ENCODE peak calls at places on chromosome 6, in eight cellular contexts. One of them, this sample, is unnamed.

GRCh38 chr6:41515995-41516394 is 30.2 kb upstream of the FOXP4 start:
- DNase-seq in nephron progenitor cell: no peak
- DNase-seq in NCI-H1105 treated with DMSO at 0.1 percent for 48 hours: no peak
- DNase-seq in stimulated activated CD4-positive, alpha-beta T cell treated with anti-CD3 and anti-CD28 coated beads, Interleukin-4, amount 100 ng/mL, for 4 hours: no peak
- DNase-seq in NCI-H345: no peak
- DNase-seq in neuronal stem cell: no peak
- DNase-seq in activated CD4-positive, alpha-beta memory T cell treated with anti-CD3 and anti-CD28 coated beads for 36 hours: no peak
- DNase-seq in IMR-90: no peak
- DNase-seq in this sample: no peak

GRCh38 chr6:56913276-56914138 is 41.4 kb upstream of the BEND6 start:
- DNase-seq in nephron progenitor cell: no peak
- DNase-seq in NCI-H1105 treated with DMSO at 0.1 percent for 48 hours: no peak
- DNase-seq in stimulated activated CD4-positive, alpha-beta T cell treated with anti-CD3 and anti-CD28 coated beads, Interleukin-4, amount 100 ng/mL, for 4 hours: no peak
- DNase-seq in NCI-H345: no peak
- DNase-seq in neuronal stem cell: no peak
- DNase-seq in activated CD4-positive, alpha-beta memory T cell treated with anti-CD3 and anti-CD28 coated beads for 36 hours: no peak
- DNase-seq in IMR-90: peak
- DNase-seq in this sample: no peak

GRCh38 chr6:39829331-39829730 is 37.2 kb downstream of the DAAM2 start:
- DNase-seq in nephron progenitor cell: no peak
- DNase-seq in NCI-H1105 treated with DMSO at 0.1 percent for 48 hours: no peak
- DNase-seq in stimulated activated CD4-positive, alpha-beta T cell treated with anti-CD3 and anti-CD28 coated beads, Interleukin-4, amount 100 ng/mL, for 4 hours: no peak
- DNase-seq in NCI-H345: no peak
- DNase-seq in neuronal stem cell: no peak
- DNase-seq in activated CD4-positive, alpha-beta memory T cell treated with anti-CD3 and anti-CD28 coated beads for 36 hours: no peak
- DNase-seq in IMR-90: no peak
- DNase-seq in this sample: no peak

GRCh38 chr6:127420558-127420957 is 38.6 kb downstream of the KIAA0408 start:
- DNase-seq in nephron progenitor cell: peak
- DNase-seq in NCI-H1105 treated with DMSO at 0.1 percent for 48 hours: peak
- DNase-seq in stimulated activated CD4-positive, alpha-beta T cell treated with anti-CD3 and anti-CD28 coated beads, Interleukin-4, amount 100 ng/mL, for 4 hours: peak
- DNase-seq in NCI-H345: peak
- DNase-seq in neuronal stem cell: peak
- DNase-seq in activated CD4-positive, alpha-beta memory T cell treated with anti-CD3 and anti-CD28 coated beads for 36 hours: peak
- DNase-seq in IMR-90: peak
- DNase-seq in this sample: peak

GRCh38 chr6:110036408-110037302 is 58.5 kb downstream of the GPR6 start:
- DNase-seq in nephron progenitor cell: no peak
- DNase-seq in NCI-H1105 treated with DMSO at 0.1 percent for 48 hours: no peak
- DNase-seq in stimulated activated CD4-positive, alpha-beta T cell treated with anti-CD3 and anti-CD28 coated beads, Interleukin-4, amount 100 ng/mL, for 4 hours: no peak
- DNase-seq in NCI-H345: no peak
- DNase-seq in neuronal stem cell: no peak
- DNase-seq in activated CD4-positive, alpha-beta memory T cell treated with anti-CD3 and anti-CD28 coated beads for 36 hours: no peak
- DNase-seq in IMR-90: no peak
- DNase-seq in this sample: no peak

GRCh38 chr6:24720131-24720603 is 1.2 kb upstream of the C6orf62 start:
- DNase-seq in nephron progenitor cell: peak
- DNase-seq in NCI-H1105 treated with DMSO at 0.1 percent for 48 hours: peak
- DNase-seq in stimulated activated CD4-positive, alpha-beta T cell treated with anti-CD3 and anti-CD28 coated beads, Interleukin-4, amount 100 ng/mL, for 4 hours: peak
- DNase-seq in NCI-H345: peak
- DNase-seq in neuronal stem cell: peak
- DNase-seq in activated CD4-positive, alpha-beta memory T cell treated with anti-CD3 and anti-CD28 coated beads for 36 hours: peak
- DNase-seq in IMR-90: peak
- DNase-seq in this sample: peak

GRCh38 chr6:136889271-136890193 is 32.6 kb upstream of the SLC35D3 start:
- DNase-seq in nephron progenitor cell: no peak
- DNase-seq in NCI-H1105 treated with DMSO at 0.1 percent for 48 hours: no peak
- DNase-seq in stimulated activated CD4-positive, alpha-beta T cell treated with anti-CD3 and anti-CD28 coated beads, Interleukin-4, amount 100 ng/mL, for 4 hours: no peak
- DNase-seq in NCI-H345: peak
- DNase-seq in neuronal stem cell: no peak
- DNase-seq in activated CD4-positive, alpha-beta memory T cell treated with anti-CD3 and anti-CD28 coated beads for 36 hours: no peak
- DNase-seq in IMR-90: no peak
- DNase-seq in this sample: no peak

GRCh38 chr6:136326038-136326561 is 36.5 kb upstream of the BCLAF1 start:
- DNase-seq in nephron progenitor cell: no peak
- DNase-seq in NCI-H1105 treated with DMSO at 0.1 percent for 48 hours: peak
- DNase-seq in stimulated activated CD4-positive, alpha-beta T cell treated with anti-CD3 and anti-CD28 coated beads, Interleukin-4, amount 100 ng/mL, for 4 hours: no peak
- DNase-seq in NCI-H345: peak
- DNase-seq in neuronal stem cell: no peak
- DNase-seq in activated CD4-positive, alpha-beta memory T cell treated with anti-CD3 and anti-CD28 coated beads for 36 hours: no peak
- DNase-seq in IMR-90: peak
- DNase-seq in this sample: no peak

GRCh38 chr6:128630213-128630612 is 109.8 kb upstream of the PTPRK start:
- DNase-seq in nephron progenitor cell: no peak
- DNase-seq in NCI-H1105 treated with DMSO at 0.1 percent for 48 hours: no peak
- DNase-seq in stimulated activated CD4-positive, alpha-beta T cell treated with anti-CD3 and anti-CD28 coated beads, Interleukin-4, amount 100 ng/mL, for 4 hours: no peak
- DNase-seq in NCI-H345: no peak
- DNase-seq in neuronal stem cell: no peak
- DNase-seq in activated CD4-positive, alpha-beta memory T cell treated with anti-CD3 and anti-CD28 coated beads for 36 hours: no peak
- DNase-seq in IMR-90: no peak
- DNase-seq in this sample: no peak

GRCh38 chr6:44731485-44732095 is 344.1 kb downstream of the CDC5L start:
- DNase-seq in nephron progenitor cell: no peak
- DNase-seq in NCI-H1105 treated with DMSO at 0.1 percent for 48 hours: no peak
- DNase-seq in stimulated activated CD4-positive, alpha-beta T cell treated with anti-CD3 and anti-CD28 coated beads, Interleukin-4, amount 100 ng/mL, for 4 hours: no peak
- DNase-seq in NCI-H345: no peak
- DNase-seq in neuronal stem cell: no peak
- DNase-seq in activated CD4-positive, alpha-beta memory T cell treated with anti-CD3 and anti-CD28 coated beads for 36 hours: no peak
- DNase-seq in IMR-90: no peak
- DNase-seq in this sample: no peak

GRCh38 chr6:78854501-78854900 is 12.8 kb upstream of the IRAK1BP1 start:
- DNase-seq in nephron progenitor cell: no peak
- DNase-seq in NCI-H1105 treated with DMSO at 0.1 percent for 48 hours: no peak
- DNase-seq in stimulated activated CD4-positive, alpha-beta T cell treated with anti-CD3 and anti-CD28 coated beads, Interleukin-4, amount 100 ng/mL, for 4 hours: no peak
- DNase-seq in NCI-H345: no peak
- DNase-seq in neuronal stem cell: no peak
- DNase-seq in activated CD4-positive, alpha-beta memory T cell treated with anti-CD3 and anti-CD28 coated beads for 36 hours: no peak
- DNase-seq in IMR-90: no peak
- DNase-seq in this sample: no peak

GRCh38 chr6:5412017-5412416 is 150.7 kb downstream of the FARS2 start:
- DNase-seq in nephron progenitor cell: no peak
- DNase-seq in NCI-H1105 treated with DMSO at 0.1 percent for 48 hours: no peak
- DNase-seq in stimulated activated CD4-positive, alpha-beta T cell treated with anti-CD3 and anti-CD28 coated beads, Interleukin-4, amount 100 ng/mL, for 4 hours: no peak
- DNase-seq in NCI-H345: no peak
- DNase-seq in neuronal stem cell: no peak
- DNase-seq in activated CD4-positive, alpha-beta memory T cell treated with anti-CD3 and anti-CD28 coated beads for 36 hours: no peak
- DNase-seq in IMR-90: no peak
- DNase-seq in this sample: no peak